ENCODE peak calls at places on chromosome 14, in six cellular contexts. A is heart right ventricle, J is pancreas, O is transverse colon, L is BE2C, V is heart left ventricle. T is an unnamed sample.
A peak's percentile ranks its signal among the peaks of the same experiment; 100 is the strongest.

GRCh38 chr14:99515301-99516155 is 34.3 kb downstream of the CCNK start:
- DNase-seq in L (peak; percentile 6), O (no peak), A (no peak), J (no peak), V (peak; percentile 14), T (peak; percentile 61)

GRCh38 chr14:88551094-88551870 is 3.5 kb downstream of the PTPN21 start:
- DNase-seq in A (peak; percentile 81), V (peak; percentile 82), J (peak; percentile 77), L (peak; percentile 89), O (peak; percentile 84), T (peak; percentile 88)

GRCh38 chr14:92323031-92323915 is at the start of gene SLC24A4:
- DNase-seq in O (no peak), A (peak; percentile 19), L (no peak), V (no peak), J (no peak), T (no peak)

GRCh38 chr14:57212919-57213318 is 55.8 kb downstream of the EXOC5 start:
- DNase-seq in O (no peak), V (no peak), J (no peak), L (no peak), A (no peak), T (no peak)

GRCh38 chr14:103292426-103293374 is 41.3 kb upstream of the EIF5 start:
- DNase-seq in O (peak; percentile 84), V (peak; percentile 76), L (peak; percentile 80), J (peak; percentile 62), A (peak; percentile 80), T (peak; percentile 90)

GRCh38 chr14:100898935-100899840 is 4.3 kb downstream of the RTL1 start:
- DNase-seq in A (no peak), V (no peak), O (no peak), J (peak; percentile 8), L (peak; percentile 69), T (peak; percentile 16)

GRCh38 chr14:106665814-106666213 is 1139.4 kb downstream of the TMEM121 start:
- DNase-seq in J (no peak), O (no peak), A (no peak), L (no peak), V (no peak), T (no peak)

GRCh38 chr14:55715889-55716288 is 135.9 kb downstream of the KTN1 start:
- DNase-seq in J (no peak), V (peak; percentile 24), L (no peak), A (no peak), O (no peak), T (no peak)

GRCh38 chr14:69543341-69544249 is 31.1 kb downstream of the CCDC177 start:
- DNase-seq in O (peak; percentile 35), J (peak; percentile 46), A (no peak), V (no peak), L (peak; percentile 43), T (peak; percentile 83)

GRCh38 chr14:36317650-36318049 is 2.8 kb downstream of the MBIP start:
- DNase-seq in A (no peak), J (no peak), L (no peak), O (no peak), V (no peak), T (no peak)

GRCh38 chr14:76741074-76741473 is 20.2 kb upstream of the VASH1 start:
- DNase-seq in L (no peak), O (no peak), A (no peak), J (no peak), V (no peak), T (no peak)
- H3K36me3 ChIP-seq in L (no peaks in the 10 kb centered on the region), O (no peaks in the 10 kb centered on the region), A (no peaks in the 10 kb centered on the region), J (no peaks in the 10 kb centered on the region), V (no peaks in the 10 kb centered on the region), T (no peaks in the 10 kb centered on the region)

DNA sequence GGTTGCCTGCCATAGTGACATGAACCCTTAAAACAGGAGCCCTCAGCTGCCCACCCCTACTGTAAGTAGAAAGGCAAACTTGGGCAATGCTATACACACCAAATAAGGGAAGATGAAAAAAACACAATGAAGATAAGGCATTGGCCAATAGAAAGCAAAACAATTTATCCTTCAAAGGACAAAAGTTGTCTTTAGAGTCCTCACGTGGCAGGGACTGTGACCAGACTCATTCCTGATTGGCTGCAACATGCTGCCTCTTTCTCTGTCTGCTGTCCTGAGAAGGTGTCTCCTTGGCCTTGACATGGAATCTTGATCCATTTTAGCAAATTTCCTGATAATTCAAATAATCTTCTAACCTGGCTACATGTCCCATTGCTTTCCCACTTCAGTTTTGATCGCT is 131.9 kb downstream of the GPR135 start:
- DNase-seq in V (no peak), O (no peak), L (no peak), J (no peak), A (no peak), T (no peak)
- H3K4me1 ChIP-seq in V (peaks cover 84% of the 10 kb centered on the region), O (peaks cover 42% of the 10 kb centered on the region), L (no peaks in the 10 kb centered on the region), J (peaks cover 5% of the 10 kb centered on the region), A (peaks cover 74% of the 10 kb centered on the region), T (peaks cover 30% of the 10 kb centered on the region)

GRCh38 chr14:77033622-77034521 is 5.4 kb upstream of the IRF2BPL start:
- DNase-seq in V (peak; percentile 89), O (peak; percentile 89), A (peak; percentile 86), L (peak; percentile 94), J (peak; percentile 88), T (peak; percentile 91)
- TF ChIP-seq CTCF in V (no peak), O (no peak), A (no peak), L (no peak), J (no peak), T (no peak)

DNA sequence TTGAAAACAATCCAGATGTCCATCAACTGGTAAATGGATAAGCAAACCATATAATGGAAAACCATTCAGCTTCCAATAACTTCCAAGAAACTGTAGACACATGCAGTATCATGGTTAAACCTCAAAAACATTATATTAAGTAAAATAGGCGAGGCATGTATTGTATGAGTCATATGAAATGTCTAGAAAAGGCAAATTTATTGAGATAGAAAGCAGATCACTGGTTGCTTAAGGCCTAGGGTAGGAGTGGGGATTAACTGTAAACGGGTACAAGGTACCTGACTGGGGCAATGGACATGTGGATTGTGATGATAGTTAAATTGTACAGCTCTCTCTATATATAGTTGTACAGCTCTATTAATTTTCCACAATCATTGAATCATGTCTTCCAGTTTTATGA is 21.3 kb upstream of the PAPLN start:
- DNase-seq in A (no peak), O (no peak), L (no peak), J (no peak), V (no peak), T (no peak)
- H3K36me3 ChIP-seq in A (peaks cover 100% of the 10 kb centered on the region), O (peaks cover 76% of the 10 kb centered on the region), L (peaks cover 7% of the 10 kb centered on the region), J (peaks cover 3% of the 10 kb centered on the region), V (peaks cover 24% of the 10 kb centered on the region), T (no peaks in the 10 kb centered on the region)